ENCODE peak calls at places on chromosome 1, in six cellular contexts. N is activated effector memory CD4-positive, alpha-beta T cell treated with anti-CD3 and anti-CD28 coated beads, Interleukin-2, amount 50 U/mL, for 16 hours; M is effector CD4-positive, alpha-beta T cell; V is mucosa of gallbladder; Y is AG08396; P is Panc1. E is an unnamed sample.

GRCh38 chr1:116332461-116332860 is 40.6 kb upstream of the ATP1A1 start:
- DNase-seq in N (no peak), M (no peak), V (no peak), Y (no peak), P (no peak), E (peak)

GRCh38 chr1:174157157-174157806 is 2.0 kb upstream of the RABGAP1L start:
- DNase-seq in N (no peak), M (no peak), V (no peak), Y (no peak), P (no peak), E (no peak)

GRCh38 chr1:219460561-219461511 is 152.1 kb downstream of the ZC3H11B start:
- DNase-seq in N (no peak), M (no peak), V (no peak), Y (peak), P (no peak), E (no peak)

GRCh38 chr1:17696417-17697301 is 58.5 kb upstream of the ACTL8 start:
- DNase-seq in N (no peak), M (no peak), V (peak), Y (peak), P (peak), E (peak)

GRCh38 chr1:237877628-237878027 is 13.1 kb downstream of the ZP4 start:
- DNase-seq in N (no peak), M (no peak), V (no peak), Y (no peak), P (no peak), E (no peak)

GRCh38 chr1:198520524-198521254 is 19.8 kb downstream of the ATP6V1G3 start:
- DNase-seq in N (no peak), M (no peak), V (no peak), Y (no peak), P (no peak), E (no peak)

GRCh38 chr1:185438936-185439335 is 121.9 kb upstream of the IVNS1ABP start:
- DNase-seq in N (no peak), M (no peak), V (no peak), Y (no peak), P (no peak), E (no peak)

GRCh38 chr1:181185461-181185860 is 97.0 kb downstream of the IER5 start:
- DNase-seq in N (no peak), M (no peak), V (no peak), Y (no peak), P (no peak), E (no peak)

GRCh38 chr1:912740-913301 is 10.9 kb upstream of the SAMD11 start:
- DNase-seq in N (peak), M (peak), V (no peak), Y (no peak), P (no peak), E (no peak)